ENCODE peak calls at places on chromosomes 12 and 14, in four cellular contexts. K is breast epithelium, F is HL-60, N is transverse colon. E is an unnamed sample.
A peak's percentile ranks its signal among the peaks of the same experiment; 100 is the strongest.

GRCh38 chr12:123126294-123127144 is 24.4 kb downstream of the PITPNM2 start:
- DNase-seq in K (no peak), F (no peak), N (no peak), E (peak; percentile 75)

GRCh38 chr12:69266045-69266635 is 26.8 kb downstream of the CPSF6 start:
- DNase-seq in K (no peak), F (no peak), N (no peak), E (peak; percentile 86)

GRCh38 chr12:53825246-53826081 is 73.7 kb upstream of the CISTR start:
- DNase-seq in K (no peak), F (no peak), N (no peak), E (no peak)

GRCh38 chr12:60494249-60494648 is 898.4 kb downstream of the SLC16A7 start:
- DNase-seq in K (no peak), F (no peak), N (no peak), E (peak; percentile 66)

GRCh38 chr12:99311373-99311772 is 336.2 kb upstream of the GARIN6 start:
- DNase-seq in K (no peak), F (no peak), N (no peak), E (no peak)

GRCh38 chr12:117284160-117284559 is 77.3 kb downstream of the NOS1 start:
- DNase-seq in K (peak; percentile 31), F (no peak), N (no peak), E (no peak)

GRCh38 chr12:101698782-101699347 is 1.4 kb downstream of the CHPT1 start:
- DNase-seq in K (no peak), F (no peak), N (no peak), E (no peak)

GRCh38 chr12:53452159-53453077 is 516 bp downstream of the PCBP2 start:
- DNase-seq in K (peak; percentile 82), F (peak; percentile 78), N (peak; percentile 85), E (peak; percentile 89)

GRCh38 chr12:124123432-124124015 is 150.5 kb downstream of the ZNF664 start:
- DNase-seq in K (no peak), F (no peak), N (no peak), E (no peak)

GRCh38 chr12:53052419-53053222 is 2.8 kb downstream of the TNS2 start:
- DNase-seq in K (peak; percentile 79), F (no peak), N (peak; percentile 90), E (peak; percentile 75)

GRCh38 chr14:105533391-105533790 is 7.0 kb downstream of the TMEM121 start:
- DNase-seq in K (no peak), F (no peak), N (no peak), E (no peak)

GRCh38 chr14:101405931-101406330 is 155.4 kb upstream of the DIO3 start:
- DNase-seq in K (no peak), F (no peak), N (no peak), E (no peak)

GRCh38 chr14:101407328-101407727 is 154.0 kb upstream of the DIO3 start:
- DNase-seq in K (no peak), F (no peak), N (no peak), E (no peak)

GRCh38 chr14:101404426-101405170 is 156.7 kb upstream of the DIO3 start:
- DNase-seq in K (no peak), F (no peak), N (no peak), E (no peak)

GRCh38 chr14:101406921-101407320 is 154.4 kb upstream of the DIO3 start:
- DNase-seq in K (no peak), F (no peak), N (no peak), E (no peak)

GRCh38 chr14:101405171-101405883 is 156.0 kb upstream of the DIO3 start:
- DNase-seq in K (no peak), F (no peak), N (peak; percentile 26), E (no peak)
- TF ChIP-seq POLR2AphosphoS5 in K (no peak), F (no peak), N (no peak), E (no peak)

GRCh38 chr12:92995258-92995905 is 66.3 kb upstream of the EEA1 start:
- DNase-seq in K (no peak), F (no peak), N (no peak), E (no peak)
- TF ChIP-seq POLR2AphosphoS5 in K (no peak), F (no peak), N (no peak), E (no peak)

DNA sequence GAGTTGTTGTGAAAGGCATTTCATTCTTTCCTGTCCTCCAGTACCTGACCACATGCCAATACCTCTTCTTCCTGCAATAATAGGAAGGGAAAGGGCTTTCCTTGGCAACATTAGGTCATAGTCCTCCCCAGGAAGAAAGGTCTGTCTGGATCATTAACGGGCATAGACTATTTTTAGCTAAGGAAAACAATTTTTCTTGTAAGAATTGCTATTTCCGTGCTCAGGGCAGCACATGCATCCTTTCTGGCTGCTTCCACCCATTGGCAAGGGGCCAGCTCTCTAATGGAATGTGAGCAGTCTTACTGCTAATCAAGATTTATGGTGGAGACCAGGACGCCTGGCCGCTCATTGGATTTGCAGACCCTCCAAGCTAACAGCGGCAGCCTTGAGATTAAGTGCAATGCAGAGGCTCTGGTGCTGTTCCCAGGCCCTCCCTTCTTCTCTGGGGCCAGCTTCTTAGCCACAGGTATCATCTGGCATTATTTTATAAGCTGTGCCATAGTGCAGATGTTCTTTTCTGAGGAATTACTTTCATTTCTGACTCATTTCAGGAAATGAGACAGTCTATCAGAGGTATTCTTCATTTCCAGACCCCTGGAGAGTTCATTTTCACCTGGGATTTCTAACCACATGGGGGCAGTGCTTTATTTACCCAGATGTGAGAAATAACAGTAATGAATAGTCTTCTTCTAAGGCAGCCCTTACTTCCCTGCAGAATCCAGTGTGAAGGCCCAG is 52.9 kb downstream of the ANO6 start:
- DNase-seq in K (peak; percentile 56), F (no peak), N (peak; percentile 50), E (peak; percentile 99)
- TF ChIP-seq POLR2AphosphoS5 in K (peak; percentile 20), F (no peak), N (peak; percentile 21), E (peak; percentile 95)

GRCh38 chr14:102908766-102909455 is 13.6 kb upstream of the AMN start:
- DNase-seq in K (no peak), F (no peak), N (no peak), E (no peak)
- TF ChIP-seq POLR2AphosphoS5 in K (no peak), F (no peak), N (no peak), E (no peak)

DNA sequence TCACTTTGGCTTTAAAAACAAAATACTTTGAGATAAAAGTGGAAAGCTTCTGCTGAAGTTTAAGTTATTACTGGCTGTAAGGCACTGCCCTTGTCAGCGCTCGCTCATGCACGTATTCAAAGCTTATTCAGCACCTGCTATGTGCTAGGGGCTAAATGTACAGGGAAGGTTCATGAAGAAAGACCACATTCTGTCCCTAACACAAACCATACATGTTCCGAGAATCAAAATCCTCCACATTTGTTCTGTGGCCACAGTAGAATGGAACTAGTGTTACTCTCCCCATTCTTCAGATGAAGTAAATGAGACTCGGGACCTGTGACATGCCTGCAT is 33.8 kb upstream of the GPR68 start:
- DNase-seq in K (no peak), F (no peak), N (no peak), E (no peak)
- TF ChIP-seq POLR2AphosphoS5 in K (no peak), F (no peak), N (no peak), E (no peak)

E was measured in endothelial cell of umbilical vein.